ENCODE peak calls at places on chromosomes 13 and 19, in ten cellular contexts. R is brain microvascular endothelial cell, D is kidney epithelial cell, G is fibroblast of mammary gland, L is dorsolateral prefrontal cortex, Y is HFF-Myc, O is heart right ventricle, P is GM13977, F is Calu3, H is AG09309. C is an unnamed sample.

GRCh38 chr19:52961981-52962380 is 700 bp downstream of the ZNF816 start:
- DNase-seq in L (no peak), P (no peak), F (no peak), O (no peak), G (peak), Y (no peak), H (no peak), D (no peak), R (peak), C (no peak)

GRCh38 chr13:94598281-94598680 is 2.3 kb upstream of the TGDS start:
- DNase-seq in R (no peak), P (no peak), Y (no peak), H (no peak), F (no peak), O (no peak), G (no peak), L (no peak), D (no peak), C (no peak)

GRCh38 chr13:47306991-47307390 is 410.1 kb upstream of the HTR2A start:
- DNase-seq in H (no peak), D (no peak), R (no peak), F (no peak), L (no peak), P (no peak), O (no peak), G (no peak), Y (no peak), C (no peak)

GRCh38 chr19:20513179-20513934 is 52.2 kb downstream of the ZNF737 start:
- DNase-seq in G (no peak), P (no peak), L (no peak), R (no peak), O (no peak), D (no peak), Y (no peak), H (no peak), F (no peak), C (no peak)

GRCh38 chr13:97015661-97016350 is 21.5 kb upstream of the OXGR1 start:
- DNase-seq in R (peak), P (no peak), G (no peak), O (no peak), H (no peak), L (no peak), Y (no peak), D (no peak), F (no peak), C (no peak)

GRCh38 chr19:7554565-7554964 is 19.0 kb downstream of the PNPLA6 start:
- DNase-seq in D (no peak), Y (no peak), G (no peak), P (no peak), F (no peak), O (no peak), R (no peak), L (no peak), H (no peak), C (no peak)

GRCh38 chr13:111225810-111226546 is 94.5 kb upstream of the TEX29 start:
- DNase-seq in P (no peak), Y (no peak), H (no peak), R (no peak), G (no peak), D (no peak), L (no peak), O (no peak), F (no peak), C (no peak)

GRCh38 chr13:59269476-59269875 is 894.3 kb downstream of the DIAPH3 start:
- DNase-seq in F (no peak), R (peak), L (no peak), O (no peak), H (no peak), P (no peak), D (peak), Y (no peak), G (no peak), C (peak)

GRCh38 chr13:111245781-111246384 is 74.6 kb upstream of the TEX29 start:
- DNase-seq in G (peak), R (no peak), L (no peak), F (no peak), Y (no peak), P (no peak), O (no peak), H (peak), D (no peak), C (peak)

GRCh38 chr19:19420570-19421301 is 15.3 kb downstream of the GATAD2A start:
- DNase-seq in O (no peak), Y (no peak), H (no peak), P (no peak), F (no peak), R (no peak), L (no peak), D (no peak), G (no peak), C (no peak)

GRCh38 chr13:110913911-110914292 is 967 bp downstream of the ANKRD10 start:
- DNase-seq in R (no peak), H (no peak), P (no peak), Y (no peak), G (no peak), L (peak), D (no peak), F (no peak), O (no peak), C (peak)

GRCh38 chr13:111973186-111974064 is 93.5 kb upstream of the SOX1 start:
- DNase-seq in L (no peak), H (no peak), D (no peak), R (no peak), F (no peak), O (no peak), Y (no peak), P (peak), G (no peak), C (no peak)

GRCh38 chr13:93235258-93236015 is 8.8 kb downstream of the GPC6 start:
- DNase-seq in F (no peak), H (no peak), L (no peak), P (no peak), O (no peak), D (no peak), R (no peak), Y (no peak), G (peak), C (no peak)

GRCh38 chr13:74114641-74115040 is 19.6 kb downstream of the KLF12 start:
- DNase-seq in H (no peak), Y (no peak), O (no peak), F (no peak), P (no peak), R (no peak), D (no peak), L (no peak), G (no peak), C (no peak)

GRCh38 chr13:68234278-68234677 is 1004.1 kb upstream of the PCDH9 start:
- DNase-seq in Y (no peak), D (no peak), O (no peak), G (peak), P (no peak), H (no peak), L (no peak), R (peak), F (no peak), C (peak)
- TF ChIP-seq CTCF in Y (no peak), D (peak), O (no peak), G (no peak), P (no peak), H (no peak), L (no peak), R (peak), F (no peak), C (peak)

GRCh38 chr19:23992348-23992747 is 77.7 kb downstream of the ZNF726 start:
- DNase-seq in H (no peak), P (no peak), G (no peak), Y (no peak), L (no peak), F (no peak), O (no peak), R (no peak), D (no peak), C (no peak)

GRCh38 chr19:23998568-23998967 is 83.9 kb downstream of the ZNF726 start:
- DNase-seq in L (no peak), R (no peak), F (no peak), D (no peak), Y (no peak), G (no peak), P (no peak), H (no peak), O (no peak), C (no peak)

GRCh38 chr19:24000656-24001055 is 86.0 kb downstream of the ZNF726 start:
- DNase-seq in H (no peak), O (no peak), G (no peak), F (no peak), P (no peak), D (no peak), R (no peak), L (no peak), Y (no peak), C (peak)

GRCh38 chr19:23999821-24000610 is 85.3 kb downstream of the ZNF726 start:
- DNase-seq in D (no peak), L (no peak), F (no peak), O (no peak), G (no peak), Y (no peak), P (no peak), H (no peak), R (no peak), C (peak)

GRCh38 chr19:23996549-23996948 is 81.9 kb downstream of the ZNF726 start:
- DNase-seq in G (peak), L (no peak), F (peak), P (no peak), H (no peak), Y (no peak), R (no peak), D (no peak), O (no peak), C (no peak)
- TF ChIP-seq CTCF in G (peak), L (no peak), F (peak), P (no peak), H (peak), Y (peak), R (peak), D (no peak), O (no peak), C (peak)

DNA sequence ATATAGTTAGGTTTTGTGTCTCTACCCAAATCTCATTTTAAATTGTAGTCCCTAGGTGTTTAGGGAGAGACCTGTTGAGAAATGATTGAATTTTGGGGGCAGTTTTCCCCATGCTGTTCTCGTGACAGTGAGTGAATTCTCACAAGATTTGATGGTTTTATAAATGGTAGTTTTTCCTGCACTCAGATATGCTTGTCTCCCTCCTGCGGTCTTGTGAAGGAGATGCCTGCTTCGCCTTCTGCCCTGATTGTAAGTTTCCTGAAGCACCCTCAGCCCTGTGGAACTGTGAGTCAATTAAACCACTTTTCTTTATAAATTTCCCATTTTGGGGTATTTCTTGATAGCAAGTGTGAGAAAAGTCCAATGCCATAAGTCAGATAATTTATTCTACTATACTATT is 1977.5 kb upstream of the PCDH20 start:
- DNase-seq in R (peak), Y (no peak), P (no peak), G (no peak), O (no peak), H (no peak), L (no peak), F (peak), D (no peak), C (no peak)
- TF ChIP-seq CTCF in R (peak), Y (no peak), P (no peak), G (no peak), O (no peak), H (no peak), L (no peak), F (no peak), D (no peak), C (no peak)

DNA sequence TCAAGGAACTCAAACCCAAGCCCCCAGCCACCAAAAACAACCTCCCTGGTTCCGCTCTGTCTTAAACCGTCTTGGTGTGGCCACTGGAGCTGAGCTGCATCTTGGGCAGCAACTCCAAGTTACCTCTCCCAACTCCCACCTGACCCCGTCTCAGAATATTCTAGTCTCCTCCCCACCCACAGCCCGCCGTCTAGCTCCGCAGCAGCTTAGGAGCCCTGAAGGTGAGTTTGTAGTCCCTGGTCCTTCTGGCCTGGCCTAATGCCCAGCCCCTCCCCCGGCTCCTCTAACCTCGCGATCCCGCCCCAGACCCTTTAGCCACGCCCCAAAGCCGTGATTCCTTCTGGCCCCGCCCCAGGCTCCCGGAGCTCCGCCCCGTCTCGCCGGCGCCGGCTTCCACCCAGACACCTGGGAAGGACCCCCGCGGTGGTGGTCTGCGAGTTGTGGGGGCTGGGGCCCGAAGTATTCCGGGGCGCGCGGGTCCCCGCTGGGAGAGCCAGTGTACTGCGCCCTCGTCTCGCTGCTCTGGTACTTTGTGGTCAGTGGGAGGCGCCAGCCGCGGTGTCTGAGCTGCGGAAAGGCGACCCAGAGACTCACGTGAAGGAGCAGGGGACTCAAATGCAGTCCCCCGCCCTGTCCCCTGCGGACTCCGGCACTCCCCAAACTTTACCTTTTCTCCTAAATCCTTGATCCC is 2.5 kb upstream of the LHB start:
- DNase-seq in H (no peak), P (peak), L (no peak), Y (no peak), R (peak), D (no peak), G (peak), F (peak), O (peak), C (no peak)
- TF ChIP-seq CTCF in H (no peak), P (peak), L (no peak), Y (no peak), R (peak), D (peak), G (no peak), F (peak), O (peak), C (peak)

DNA sequence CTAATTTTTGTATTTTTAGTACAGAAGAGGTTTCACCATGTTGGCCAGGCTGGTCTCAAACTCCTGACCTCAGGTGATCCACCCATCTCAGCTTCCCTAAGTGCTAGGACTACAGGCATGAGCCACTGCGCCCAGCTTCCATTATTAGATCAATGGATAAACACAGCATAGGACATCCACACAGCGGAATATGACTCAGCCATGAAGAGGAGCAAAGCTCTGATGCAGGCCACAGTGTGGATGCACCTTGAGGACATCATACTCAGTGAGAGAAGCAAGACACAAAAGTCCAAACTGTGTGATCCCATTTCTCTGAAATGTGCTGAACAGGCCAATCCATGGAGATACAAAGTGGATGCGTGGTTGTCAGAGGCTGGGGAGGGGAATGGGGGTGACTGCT is 4.9 kb upstream of the ZBTB7A start:
- DNase-seq in G (no peak), P (no peak), Y (no peak), H (no peak), F (no peak), R (no peak), O (no peak), L (no peak), D (no peak), C (no peak)
- TF ChIP-seq CTCF in G (no peak), P (no peak), Y (no peak), H (no peak), F (no peak), R (no peak), O (no peak), L (no peak), D (no peak), C (no peak)

GRCh38 chr13:23667750-23668149 is 97.5 kb downstream of the TNFRSF19 start:
- DNase-seq in P (no peak), Y (no peak), D (no peak), F (no peak), R (no peak), G (no peak), H (no peak), O (no peak), L (no peak), C (no peak)
- TF ChIP-seq CTCF in P (peak), Y (no peak), D (no peak), F (no peak), R (no peak), G (no peak), H (no peak), O (no peak), L (no peak), C (no peak)

DNA sequence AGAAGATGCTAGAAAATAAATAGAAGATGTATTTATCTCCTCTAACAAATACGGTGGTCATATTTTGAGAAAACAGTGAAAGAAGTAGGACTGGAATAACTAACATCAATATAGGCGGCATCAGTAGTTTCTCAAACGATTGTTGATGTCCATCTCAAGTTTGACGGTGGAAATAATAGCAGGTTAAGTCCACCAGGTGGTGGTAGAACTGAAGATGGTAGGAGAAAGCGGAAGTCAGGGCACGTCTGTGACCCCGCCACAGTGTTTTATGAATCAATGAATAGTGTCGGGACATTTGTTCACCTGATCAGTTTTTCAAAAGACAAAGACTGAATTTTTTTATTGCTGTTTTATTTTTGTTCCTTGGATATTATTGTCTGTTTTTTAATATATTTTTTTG is 706.4 kb upstream of the SLC10A2 start:
- DNase-seq in G (no peak), Y (no peak), P (no peak), O (no peak), L (no peak), H (no peak), D (no peak), R (no peak), F (no peak), C (no peak)
- TF ChIP-seq CTCF in G (no peak), Y (no peak), P (no peak), O (no peak), L (no peak), H (no peak), D (peak), R (peak), F (no peak), C (no peak)

GRCh38 chr13:63124863-63125262 is 1709.2 kb upstream of the PCDH20 start:
- DNase-seq in Y (no peak), L (no peak), O (no peak), F (no peak), R (no peak), H (no peak), D (no peak), P (no peak), G (peak), C (peak)
- TF ChIP-seq CTCF in Y (no peak), L (peak), O (no peak), F (no peak), R (no peak), H (peak), D (peak), P (peak), G (peak), C (no peak)

DNA sequence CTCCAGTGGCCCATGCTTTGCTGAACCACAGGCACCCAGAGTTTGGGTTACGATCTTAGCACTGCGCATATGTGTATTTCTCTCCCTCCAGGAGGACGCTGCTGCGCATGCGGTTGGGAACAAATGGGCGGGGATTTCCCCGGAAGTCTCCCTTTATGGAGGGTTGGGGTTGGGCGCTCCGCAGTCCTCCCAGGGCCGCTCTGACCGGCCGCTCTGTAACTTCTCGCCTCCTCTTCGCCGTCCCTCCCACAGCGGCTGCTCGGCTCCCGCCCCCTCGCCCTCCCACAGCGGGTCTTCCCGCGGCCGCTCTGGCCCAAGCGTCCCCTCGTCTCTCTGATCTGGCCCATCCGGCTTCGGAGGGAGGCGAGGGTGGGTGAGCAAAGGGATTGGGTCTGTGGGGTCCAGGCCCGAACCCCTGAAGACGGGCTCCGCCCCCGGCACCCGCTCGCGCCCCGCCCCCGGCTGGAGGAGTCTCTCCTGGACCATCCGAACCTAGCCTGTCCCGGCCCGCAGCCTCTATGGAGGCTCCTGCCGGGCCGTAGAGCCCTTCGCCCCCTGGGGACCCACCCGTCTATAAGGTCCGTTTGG is at the start of gene MEGF8:
- DNase-seq in O (peak), Y (peak), D (peak), H (peak), G (peak), F (peak), R (peak), P (peak), L (peak), C (peak)
- TF ChIP-seq CTCF in O (peak), Y (peak), D (no peak), H (peak), G (no peak), F (no peak), R (peak), P (peak), L (peak), C (peak)